ENCODE peak calls at places on chromosomes 4 and X, in seven cellular contexts. L is psoas muscle, V is tibial nerve, T is ascending aorta, H is GM23248, Z is cardiac muscle cell, K is pancreas. U is an unnamed sample. For H3K4me1 and H3K27me3, the result is how much of the 10 kb centered on the place peaks cover.

GRCh38 chrX:39018526-39018925 is 217.3 kb downstream of the MID1IP1 start:
- DNase-seq in T (no peak), V (no peak), Z (no peak), L (no peak), K (no peak), H (no peak), U (no peak)

GRCh38 chr4:58981828-58982227 is 1871.6 kb upstream of the IGFBP7 start:
- DNase-seq in H (no peak), V (no peak), T (no peak), K (no peak), L (no peak), Z (no peak), U (no peak)

GRCh38 chrX:153494541-153495361 is at the start of gene BGN:
- DNase-seq in K (no peak), T (peak), V (no peak), H (peak), L (no peak), Z (peak), U (no peak)

GRCh38 chrX:37485429-37485828 is 86.0 kb upstream of the LANCL3 start:
- DNase-seq in L (no peak), T (no peak), V (no peak), H (no peak), Z (no peak), K (no peak), U (no peak)

GRCh38 chr4:166165829-166166420 is 292.9 kb downstream of the TLL1 start:
- DNase-seq in Z (peak), L (no peak), K (peak), H (peak), T (no peak), V (peak), U (peak)

GRCh38 chrX:71215335-71215912 is 7.6 kb upstream of the GJB1 start:
- DNase-seq in T (no peak), K (peak), H (no peak), V (no peak), L (no peak), Z (no peak), U (no peak)

GRCh38 chr4:186904104-186904503 is 180.4 kb upstream of the FAT1 start:
- DNase-seq in H (peak), T (no peak), Z (no peak), K (no peak), V (no peak), L (no peak), U (peak)

GRCh38 chrX:13372203-13372980 is 52.5 kb upstream of the ATXN3L start:
- DNase-seq in T (no peak), K (no peak), Z (no peak), L (no peak), V (no peak), H (no peak), U (no peak)

GRCh38 chr4:386708-387105 is 49.1 kb downstream of the ZNF141 start:
- DNase-seq in H (no peak), T (no peak), K (no peak), Z (no peak), V (no peak), L (no peak), U (no peak)

GRCh38 chrX:148940411-148940996 is 440.1 kb downstream of the AFF2 start:
- DNase-seq in H (no peak), L (no peak), T (no peak), V (no peak), K (no peak), Z (no peak), U (no peak)

GRCh38 chr4:86630629-86631028 is 36.5 kb downstream of the PTPN13 start:
- DNase-seq in H (no peak), Z (no peak), L (no peak), K (no peak), T (no peak), V (no peak), U (no peak)

GRCh38 chrX:71603618-71604017 is 14.7 kb downstream of the CXCR3 start:
- DNase-seq in T (no peak), L (no peak), Z (no peak), K (no peak), H (peak), V (no peak), U (no peak)

GRCh38 chr4:56468097-56468422 is 643 bp downstream of the SRP72 start:
- DNase-seq in H (peak), L (no peak), K (peak), Z (peak), V (no peak), T (no peak), U (peak)

GRCh38 chr4:159298502-159298901 is 195.6 kb downstream of the RAPGEF2 start:
- DNase-seq in H (peak), L (no peak), T (no peak), K (no peak), Z (no peak), V (no peak), U (peak)

GRCh38 chrX:129759576-129760061 is 20.1 kb upstream of the SASH3 start:
- DNase-seq in Z (no peak), H (peak), K (no peak), T (no peak), V (peak), L (peak), U (no peak)

GRCh38 chrX:9604111-9604907 is 139.5 kb downstream of the TBL1X start:
- DNase-seq in Z (no peak), K (peak), T (peak), H (peak), V (peak), L (peak), U (no peak)

GRCh38 chrX:154596290-154596929 is 11.5 kb downstream of the CTAG1A start:
- DNase-seq in V (no peak), K (peak), Z (peak), H (peak), T (peak), L (no peak), U (peak)

GRCh38 chrX:9913041-9913440 is 54.1 kb upstream of the CLDN34 start:
- DNase-seq in H (peak), Z (no peak), L (no peak), K (no peak), V (no peak), T (no peak), U (peak)

GRCh38 chr4:178240891-178241290 is 798.7 kb upstream of the AGA start:
- DNase-seq in Z (no peak), H (no peak), K (no peak), V (no peak), L (no peak), T (no peak), U (no peak)

GRCh38 chrX:79270401-79270800 is 96.7 kb downstream of the ITM2A start:
- DNase-seq in K (no peak), V (peak), T (peak), L (peak), Z (peak), H (no peak), U (peak)

GRCh38 chrX:71935542-71935941 is 24.9 kb downstream of the NHSL2 start:
- DNase-seq in Z (no peak), H (no peak), K (no peak), V (peak), L (peak), T (no peak), U (no peak)

GRCh38 chr4:128735714-128736113 is 73.8 kb upstream of the JADE1 start:
- DNase-seq in K (no peak), T (no peak), V (no peak), Z (no peak), L (no peak), H (no peak), U (no peak)

GRCh38 chr4:76641351-76641750 is 206.3 kb downstream of the SHROOM3 start:
- DNase-seq in T (no peak), H (no peak), Z (no peak), V (no peak), L (no peak), K (no peak), U (no peak)

GRCh38 chr4:165384608-165385007 is 5.8 kb downstream of the CPE start:
- DNase-seq in Z (no peak), V (no peak), H (peak), K (no peak), L (no peak), T (no peak), U (peak)

GRCh38 chr4:145808021-145808650 is 128.2 kb downstream of the C4orf51 start:
- DNase-seq in H (peak), K (no peak), V (no peak), Z (no peak), L (no peak), T (no peak), U (peak)

GRCh38 chr4:53196195-53196641 is 169.6 kb downstream of the SCFD2 start:
- DNase-seq in V (no peak), Z (no peak), K (no peak), H (peak), T (no peak), L (no peak), U (no peak)

GRCh38 chr4:108006361-108006760 is 16.7 kb downstream of the HADH start:
- DNase-seq in L (no peak), V (no peak), K (no peak), H (no peak), T (no peak), Z (no peak), U (no peak)

GRCh38 chr4:184267673-184268573 is 50.2 kb upstream of the ENPP6 start:
- DNase-seq in T (peak), Z (no peak), L (no peak), H (peak), V (peak), K (no peak), U (peak)

GRCh38 chrX:72045141-72045540 is 86.6 kb downstream of the RTL5 start:
- DNase-seq in Z (no peak), V (no peak), T (peak), H (no peak), K (no peak), L (no peak), U (peak)

GRCh38 chr4:1547863-1548637 is 136.1 kb downstream of the FAM53A start:
- DNase-seq in H (no peak), K (no peak), T (peak), Z (no peak), L (peak), V (peak), U (no peak)

GRCh38 chr4:102566426-102566825 is 65.3 kb downstream of the NFKB1 start:
- DNase-seq in H (no peak), T (no peak), K (no peak), Z (no peak), L (no peak), V (no peak), U (no peak)

GRCh38 chrX:97238632-97239031 is 354.9 kb downstream of the RPA4 start:
- DNase-seq in L (no peak), V (no peak), K (no peak), T (no peak), Z (no peak), H (no peak), U (peak)

GRCh38 chr4:186326391-186326790 is 60.4 kb downstream of the F11 start:
- DNase-seq in T (no peak), V (no peak), L (no peak), Z (no peak), K (no peak), H (no peak), U (no peak)

GRCh38 chr4:26321326-26322276 is 787 bp downstream of the RBPJ start:
- DNase-seq in K (no peak), V (no peak), L (peak), H (peak), T (peak), Z (peak), U (no peak)

GRCh38 chrX:40832723-40833122 is 97.4 kb upstream of the MED14 start:
- DNase-seq in Z (no peak), H (no peak), V (no peak), L (no peak), T (no peak), K (no peak), U (no peak)

GRCh38 chr4:124803641-124804040 is 91.1 kb upstream of the ANKRD50 start:
- DNase-seq in Z (no peak), V (no peak), K (no peak), T (no peak), H (peak), L (no peak), U (peak)

GRCh38 chrX:63275127-63275526 is 76.0 kb downstream of the SPIN4 start:
- DNase-seq in K (peak), H (peak), V (no peak), Z (peak), L (no peak), T (peak), U (no peak)

GRCh38 chr4:166341992-166342391 is 469.0 kb downstream of the TLL1 start:
- DNase-seq in L (no peak), Z (no peak), T (no peak), H (no peak), K (no peak), V (no peak), U (no peak)

DNA sequence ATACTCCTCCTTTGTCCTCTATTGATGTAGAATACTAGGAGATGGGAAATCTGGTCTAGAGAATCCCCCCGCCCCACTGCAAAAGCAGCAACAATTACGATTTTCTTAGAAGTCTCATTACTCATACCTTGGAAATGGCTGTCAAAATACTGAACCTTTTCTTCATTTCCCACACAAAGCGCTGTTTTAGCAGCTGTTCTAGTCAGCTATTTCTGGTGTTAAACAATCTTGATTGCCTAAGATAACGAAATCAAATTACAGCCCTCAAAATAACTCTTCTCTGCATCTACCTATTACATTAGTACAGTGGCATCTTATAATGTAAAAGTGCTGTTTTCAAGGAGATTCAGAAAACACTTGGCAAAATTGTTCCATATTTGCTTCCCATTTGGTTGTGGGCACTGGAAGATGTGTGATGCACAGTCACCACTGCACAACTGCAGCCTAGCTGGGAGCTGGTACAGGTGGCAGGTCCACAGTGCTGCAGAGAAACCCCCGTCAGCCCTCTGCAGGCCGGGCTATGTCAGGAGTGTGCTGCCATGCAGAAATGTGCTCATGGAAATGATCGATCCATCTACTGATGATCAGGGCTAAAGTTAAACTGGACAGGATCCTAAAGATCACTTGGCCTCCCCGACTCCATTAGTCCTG is 50.4 kb downstream of the TBC1D9 start:
- DNase-seq in H (no peak), K (no peak), V (no peak), Z (no peak), L (no peak), T (no peak), U (no peak)
- H3K27ac ChIP-seq in H (no peak), K (no peak), V (no peak), Z (no peak), L (no peak), T (no peak), U (no peak)

GRCh38 chr4:151486166-151486565 is 77.2 kb downstream of the FHIP1A start:
- DNase-seq in K (no peak), V (no peak), T (no peak), H (peak), L (no peak), Z (no peak), U (no peak)
- H3K4me1 ChIP-seq in K (under half), V (under half), T (under half), H (under half), L (under half), Z (under half), U (under half)

GRCh38 chrX:125475482-125475881 is 155.8 kb downstream of the TEX13C start:
- DNase-seq in V (no peak), L (no peak), Z (no peak), K (no peak), T (no peak), H (no peak), U (no peak)
- H3K27me3 ChIP-seq in V (under half), L (under half), Z (under half), K (under half), T (under half), H (under half), U (under half)

DNA sequence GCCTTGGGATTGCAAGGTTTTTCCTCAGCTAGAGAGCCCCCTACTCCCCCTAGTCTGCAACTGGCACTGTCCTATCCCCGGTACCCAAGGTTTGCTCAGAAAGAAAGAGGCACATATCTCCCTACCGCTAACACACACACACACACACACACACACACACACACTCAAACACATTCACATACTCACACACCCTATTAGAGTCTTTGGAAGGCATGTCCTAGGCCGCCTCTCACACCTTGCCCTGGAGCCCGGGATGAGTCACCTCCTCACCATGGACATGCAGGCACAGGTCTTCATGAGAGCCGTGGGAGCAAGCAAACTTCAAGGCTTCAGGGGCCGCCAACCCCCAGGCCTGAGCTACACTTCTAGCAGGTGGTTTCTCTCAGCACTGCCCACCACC is 49.2 kb downstream of the PJA1 start:
- DNase-seq in L (no peak), V (no peak), K (no peak), T (no peak), Z (no peak), H (no peak), U (peak)
- H3K27ac ChIP-seq in L (no peak), V (no peak), K (no peak), T (no peak), Z (no peak), H (no peak), U (peak)

GRCh38 chr4:2593003-2593402 is 56.6 kb downstream of the FAM193A start:
- DNase-seq in L (no peak), K (no peak), T (no peak), V (no peak), Z (no peak), H (no peak), U (no peak)
- H3K4me1 ChIP-seq in L (half or more), K (under half), T (under half), V (under half), Z (under half), H (under half), U (under half)

GRCh38 chr4:112514079-112514448 is 1.9 kb downstream of the NEUROG2 start:
- DNase-seq in Z (no peak), L (no peak), H (no peak), T (no peak), V (no peak), K (no peak), U (no peak)
- H3K27me3 ChIP-seq in Z (half or more), L (under half), H (half or more), T (under half), V (half or more), K (half or more), U (half or more)

GRCh38 chr4:89739589-89739988 is 97.4 kb downstream of the SNCA start:
- DNase-seq in V (no peak), H (no peak), T (no peak), K (no peak), Z (no peak), L (no peak), U (no peak)
- H3K27ac ChIP-seq in V (no peak), H (no peak), T (no peak), K (no peak), Z (no peak), L (no peak), U (no peak)

GRCh38 chr4:110046588-110047049 is 133.9 kb downstream of the EGF start:
- DNase-seq in K (no peak), V (no peak), Z (no peak), T (no peak), L (no peak), H (no peak), U (no peak)

GRCh38 chr4:110042540-110043517 is 130.1 kb downstream of the EGF start:
- DNase-seq in L (no peak), Z (no peak), T (no peak), K (no peak), V (no peak), H (no peak), U (no peak)

GRCh38 chr4:110041742-110042141 is 129.1 kb downstream of the EGF start:
- DNase-seq in Z (no peak), H (no peak), K (no peak), T (no peak), V (no peak), L (no peak), U (no peak)
- H3K4me1 ChIP-seq in Z (under half), H (under half), K (under half), T (under half), V (under half), L (under half), U (under half)

DNA sequence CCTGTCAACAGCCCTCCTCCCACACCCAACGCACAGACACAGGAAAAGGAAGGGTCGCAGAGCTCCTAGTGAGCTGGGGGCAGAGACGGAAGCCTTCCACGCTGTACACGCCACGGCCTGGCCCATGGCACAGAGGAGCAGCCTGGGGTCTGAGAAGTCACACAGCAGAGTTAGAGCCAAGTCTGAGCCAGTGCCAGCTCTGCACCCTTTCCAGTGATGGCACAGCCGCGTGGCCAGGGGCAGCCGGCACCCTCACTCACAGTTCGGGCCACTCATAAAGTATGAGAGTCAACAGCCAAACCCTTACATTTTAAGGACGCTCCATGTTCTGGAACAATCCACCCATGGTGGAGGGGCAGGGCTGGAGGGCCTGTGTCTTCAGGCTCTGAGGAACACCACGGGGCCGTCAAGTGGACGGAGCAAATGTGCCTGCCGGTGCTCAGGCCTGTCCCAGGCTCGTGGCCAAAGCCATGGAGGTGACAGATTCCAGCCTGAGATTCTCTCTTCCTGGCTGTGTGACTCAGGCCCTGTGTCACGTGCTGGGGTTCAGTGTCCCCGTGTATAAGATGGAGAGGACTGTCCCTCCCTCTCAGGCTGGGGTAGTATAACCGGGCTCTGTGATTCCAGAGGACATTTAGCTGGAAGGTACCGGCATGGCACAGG is 91.2 kb downstream of the ABLIM2 start:
- DNase-seq in V (no peak), T (no peak), H (no peak), Z (no peak), K (no peak), L (peak), U (no peak)
- H3K27me3 ChIP-seq in V (under half), T (under half), H (half or more), Z (under half), K (under half), L (under half), U (under half)

U was measured in foreskin keratinocyte.